ENCODE peak calls at places on chromosomes 4 and X, in four cellular contexts. One of them, this sample, is unnamed.
A peak's percentile ranks its signal among the peaks of the same experiment; 100 is the strongest.

GRCh38 chr4:177484613-177485021 is 42.4 kb upstream of the AGA start:
- DNase-seq in hepatocyte: no peak
- DNase-seq in lower lobe of right lung: no peak
- DNase-seq in Peyer's patch: no peak
- DNase-seq in this sample: no peak

GRCh38 chrX:118251251-118251650 is 94.7 kb upstream of the WDR44 start:
- DNase-seq in hepatocyte: no peak
- DNase-seq in lower lobe of right lung: no peak
- DNase-seq in Peyer's patch: no peak
- DNase-seq in this sample: no peak

GRCh38 chr4:100966846-100967245 is 380.5 kb downstream of the PPP3CA start:
- DNase-seq in hepatocyte: no peak
- DNase-seq in lower lobe of right lung: no peak
- DNase-seq in Peyer's patch: no peak
- DNase-seq in this sample: no peak

GRCh38 chr4:175934492-175934891 is 122.4 kb upstream of the GPM6A start:
- DNase-seq in hepatocyte: no peak
- DNase-seq in lower lobe of right lung: no peak
- DNase-seq in Peyer's patch: no peak
- DNase-seq in this sample: no peak

GRCh38 chr4:147479376-147479775 is 1.5 kb upstream of the EDNRA start:
- DNase-seq in hepatocyte: no peak
- DNase-seq in lower lobe of right lung: no peak
- DNase-seq in Peyer's patch: no peak
- DNase-seq in this sample: no peak

GRCh38 chrX:12956704-12957541 is 18.0 kb upstream of the TMSB4X start:
- DNase-seq in hepatocyte: peak; percentile 45
- DNase-seq in lower lobe of right lung: no peak
- DNase-seq in Peyer's patch: no peak
- DNase-seq in this sample: peak; percentile 77

GRCh38 chr4:122576261-122577188 is 44.3 kb downstream of the IL21 start:
- DNase-seq in hepatocyte: peak; percentile 59
- DNase-seq in lower lobe of right lung: no peak
- DNase-seq in Peyer's patch: no peak
- DNase-seq in this sample: no peak

GRCh38 chr4:159273126-159273438 is 170.2 kb downstream of the RAPGEF2 start:
- DNase-seq in hepatocyte: no peak
- DNase-seq in lower lobe of right lung: no peak
- DNase-seq in Peyer's patch: no peak
- DNase-seq in this sample: no peak

GRCh38 chr4:138666366-138666765 is 349.2 kb upstream of the NOCT start:
- DNase-seq in hepatocyte: no peak
- DNase-seq in lower lobe of right lung: no peak
- DNase-seq in Peyer's patch: no peak
- DNase-seq in this sample: no peak

GRCh38 chr4:184972996-184973395 is 45.3 kb upstream of the HELT start:
- DNase-seq in hepatocyte: no peak
- DNase-seq in lower lobe of right lung: no peak
- DNase-seq in Peyer's patch: no peak
- DNase-seq in this sample: no peak

GRCh38 chr4:161767116-161767515 is 396.7 kb downstream of the FSTL5 start:
- DNase-seq in hepatocyte: no peak
- DNase-seq in lower lobe of right lung: no peak
- DNase-seq in Peyer's patch: no peak
- DNase-seq in this sample: no peak

GRCh38 chr4:57442834-57443291 is 332.7 kb upstream of the IGFBP7 start:
- DNase-seq in hepatocyte: peak; percentile 77
- DNase-seq in lower lobe of right lung: no peak
- DNase-seq in Peyer's patch: no peak
- DNase-seq in this sample: no peak

GRCh38 chr4:22336822-22337221 is 179.0 kb downstream of the ADGRA3 start:
- DNase-seq in hepatocyte: no peak
- DNase-seq in lower lobe of right lung: no peak
- DNase-seq in Peyer's patch: no peak
- DNase-seq in this sample: no peak

GRCh38 chr4:140427104-140427918 is at the start of gene CLGN:
- DNase-seq in hepatocyte: peak; percentile 87
- DNase-seq in lower lobe of right lung: peak; percentile 73
- DNase-seq in Peyer's patch: peak; percentile 69
- DNase-seq in this sample: peak; percentile 36

GRCh38 chr4:7698586-7698985 is 241.1 kb downstream of the AFAP1 start:
- DNase-seq in hepatocyte: no peak
- DNase-seq in lower lobe of right lung: no peak
- DNase-seq in Peyer's patch: no peak
- DNase-seq in this sample: no peak

GRCh38 chrX:78321809-78322208 is 5.6 kb downstream of the CYSLTR1 start:
- DNase-seq in hepatocyte: no peak
- DNase-seq in lower lobe of right lung: peak; percentile 53
- DNase-seq in Peyer's patch: no peak
- DNase-seq in this sample: peak; percentile 66

GRCh38 chrX:111869639-111870034 is 6.3 kb upstream of the TRPC5OS start:
- DNase-seq in hepatocyte: peak; percentile 85
- DNase-seq in lower lobe of right lung: no peak
- DNase-seq in Peyer's patch: no peak
- DNase-seq in this sample: no peak

GRCh38 chr4:17719106-17719505 is 62.3 kb downstream of the FAM184B start:
- DNase-seq in hepatocyte: no peak
- DNase-seq in lower lobe of right lung: no peak
- DNase-seq in Peyer's patch: no peak
- DNase-seq in this sample: no peak

GRCh38 chr4:129362685-129363274 is 266.8 kb downstream of the C4orf33 start:
- DNase-seq in hepatocyte: peak; percentile 87
- DNase-seq in lower lobe of right lung: no peak
- DNase-seq in Peyer's patch: no peak
- DNase-seq in this sample: peak; percentile 44

GRCh38 chrX:11374570-11374969 is 81.4 kb downstream of the AMELX start:
- DNase-seq in hepatocyte: no peak
- DNase-seq in lower lobe of right lung: no peak
- DNase-seq in Peyer's patch: no peak
- DNase-seq in this sample: no peak

GRCh38 chrX:51860679-51861078 is 32.7 kb upstream of the MAGED1 start:
- DNase-seq in hepatocyte: peak; percentile 41
- DNase-seq in lower lobe of right lung: no peak
- DNase-seq in Peyer's patch: no peak
- DNase-seq in this sample: no peak

GRCh38 chr4:147480891-147481576 is at the start of gene EDNRA:
- DNase-seq in hepatocyte: peak; percentile 54
- DNase-seq in lower lobe of right lung: peak; percentile 51
- DNase-seq in Peyer's patch: no peak
- DNase-seq in this sample: no peak

GRCh38 chr4:49221209-49221608 is 235.1 kb downstream of the CWH43 start:
- DNase-seq in hepatocyte: no peak
- DNase-seq in lower lobe of right lung: no peak
- DNase-seq in Peyer's patch: peak; percentile 46
- DNase-seq in this sample: no peak

GRCh38 chr4:98929341-98930267 is 671 bp upstream of the EIF4E start:
- DNase-seq in hepatocyte: peak; percentile 73
- DNase-seq in lower lobe of right lung: peak; percentile 76
- DNase-seq in Peyer's patch: peak; percentile 82
- DNase-seq in this sample: peak; percentile 59

GRCh38 chr4:127370495-127371069 is 262.2 kb upstream of the INTU start:
- DNase-seq in hepatocyte: peak; percentile 8
- DNase-seq in lower lobe of right lung: no peak
- DNase-seq in Peyer's patch: no peak
- DNase-seq in this sample: no peak

GRCh38 chrX:132940727-132941162 is 17.7 kb downstream of the HS6ST2 start:
- DNase-seq in hepatocyte: no peak
- DNase-seq in lower lobe of right lung: no peak
- DNase-seq in Peyer's patch: no peak
- DNase-seq in this sample: no peak

GRCh38 chr4:118865091-118865708 is 23.5 kb upstream of the SYNPO2 start:
- DNase-seq in hepatocyte: peak; percentile 78
- DNase-seq in lower lobe of right lung: no peak
- DNase-seq in Peyer's patch: no peak
- DNase-seq in this sample: peak; percentile 7

GRCh38 chr4:48375651-48376291 is 34.4 kb downstream of the SLAIN2 start:
- DNase-seq in hepatocyte: peak; percentile 36
- DNase-seq in lower lobe of right lung: no peak
- DNase-seq in Peyer's patch: peak; percentile 61
- DNase-seq in this sample: no peak

GRCh38 chrX:113384628-113385027 is 544.0 kb upstream of the AMOT start:
- DNase-seq in hepatocyte: peak; percentile 37
- DNase-seq in lower lobe of right lung: no peak
- DNase-seq in Peyer's patch: no peak
- DNase-seq in this sample: no peak

GRCh38 chr4:186392017-186392416 is 126.0 kb downstream of the F11 start:
- DNase-seq in hepatocyte: no peak
- DNase-seq in lower lobe of right lung: no peak
- DNase-seq in Peyer's patch: no peak
- DNase-seq in this sample: no peak

GRCh38 chr4:140118931-140119640 is 34.9 kb downstream of the MAML3 start:
- DNase-seq in hepatocyte: no peak
- DNase-seq in lower lobe of right lung: no peak
- DNase-seq in Peyer's patch: no peak
- DNase-seq in this sample: no peak

GRCh38 chr4:159045321-159045720 is 57.6 kb upstream of the RAPGEF2 start:
- DNase-seq in hepatocyte: no peak
- DNase-seq in lower lobe of right lung: no peak
- DNase-seq in Peyer's patch: no peak
- DNase-seq in this sample: no peak

GRCh38 chr4:151361126-151361525 is 35.7 kb upstream of the SH3D19 start:
- DNase-seq in hepatocyte: no peak
- DNase-seq in lower lobe of right lung: no peak
- DNase-seq in Peyer's patch: no peak
- DNase-seq in this sample: no peak

GRCh38 chr4:151358266-151358665 is 32.9 kb upstream of the SH3D19 start:
- DNase-seq in hepatocyte: no peak
- DNase-seq in lower lobe of right lung: no peak
- DNase-seq in Peyer's patch: no peak
- DNase-seq in this sample: no peak

GRCh38 chr4:151361966-151362365 is 36.6 kb upstream of the SH3D19 start:
- DNase-seq in hepatocyte: no peak
- DNase-seq in lower lobe of right lung: no peak
- DNase-seq in Peyer's patch: no peak
- DNase-seq in this sample: no peak

GRCh38 chr4:151362404-151363164 is 37.2 kb upstream of the SH3D19 start:
- DNase-seq in hepatocyte: peak; percentile 92
- DNase-seq in lower lobe of right lung: peak; percentile 76
- DNase-seq in Peyer's patch: peak; percentile 84
- DNase-seq in this sample: peak; percentile 50

GRCh38 chr4:151359576-151359975 is 34.2 kb upstream of the SH3D19 start:
- DNase-seq in hepatocyte: no peak
- DNase-seq in lower lobe of right lung: no peak
- DNase-seq in Peyer's patch: no peak
- DNase-seq in this sample: no peak
- H3K4me1 ChIP-seq in hepatocyte: no peaks in the 10 kb centered on the region
- H3K4me1 ChIP-seq in lower lobe of right lung: no peaks in the 10 kb centered on the region
- H3K4me1 ChIP-seq in Peyer's patch: no peaks in the 10 kb centered on the region
- H3K4me1 ChIP-seq in this sample: no peaks in the 10 kb centered on the region

GRCh38 chr4:16123356-16124084 is 39.7 kb upstream of the PROM1 start:
- DNase-seq in hepatocyte: no peak
- DNase-seq in lower lobe of right lung: no peak
- DNase-seq in Peyer's patch: no peak
- DNase-seq in this sample: no peak
- H3K4me3 ChIP-seq in hepatocyte: no peak overlapping the region
- H3K4me3 ChIP-seq in lower lobe of right lung: no peak overlapping the region
- H3K4me3 ChIP-seq in Peyer's patch: no peak overlapping the region
- H3K4me3 ChIP-seq in this sample: no peak overlapping the region

GRCh38 chr4:30721353-30722091 is 1.4 kb downstream of the PCDH7 start:
- DNase-seq in hepatocyte: peak; percentile 80
- DNase-seq in lower lobe of right lung: no peak
- DNase-seq in Peyer's patch: peak; percentile 64
- DNase-seq in this sample: no peak
- TF ChIP-seq CTCF in hepatocyte: peak; percentile 31
- TF ChIP-seq CTCF in lower lobe of right lung: no peak
- TF ChIP-seq CTCF in Peyer's patch: no peak
- TF ChIP-seq CTCF in this sample: no peak

DNA sequence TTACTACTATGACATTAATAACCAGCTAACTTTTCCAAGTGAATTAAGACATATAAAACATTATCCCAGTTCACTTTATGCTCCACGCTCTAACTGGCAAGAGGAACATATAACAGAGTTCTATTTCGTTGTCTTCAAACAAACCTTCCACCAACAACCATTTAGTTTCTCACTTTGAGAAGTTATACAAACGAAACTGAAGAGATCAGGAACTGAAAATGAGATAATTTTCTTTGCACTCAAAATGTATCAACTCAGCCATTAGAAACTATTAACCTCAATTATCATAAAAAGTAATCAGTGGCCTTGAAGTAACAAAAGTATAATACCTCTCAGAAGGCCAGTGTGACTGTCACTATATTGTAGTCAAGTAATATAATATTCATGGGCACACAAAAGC is 70.1 kb downstream of the CHM start:
- DNase-seq in hepatocyte: no peak
- DNase-seq in lower lobe of right lung: no peak
- DNase-seq in Peyer's patch: no peak
- DNase-seq in this sample: no peak
- H3K4me1 ChIP-seq in hepatocyte: no peaks in the 10 kb centered on the region
- H3K4me1 ChIP-seq in lower lobe of right lung: no peaks in the 10 kb centered on the region
- H3K4me1 ChIP-seq in Peyer's patch: no peaks in the 10 kb centered on the region
- H3K4me1 ChIP-seq in this sample: no peaks in the 10 kb centered on the region